ENCODE peak calls at places on chromosomes 4 and X, in eight cellular contexts. G, J, Z, V, X, C, U and F are unnamed samples.
A peak's percentile ranks its signal among the peaks of the same experiment; 100 is the strongest.

GRCh38 chrX:30597258-30598012 is 19.9 kb upstream of the TASL start:
- DNase-seq in Z (no peak), G (no peak), J (no peak), X (no peak), V (no peak), U (no peak), C (peak; percentile 27), F (no peak)

GRCh38 chrX:150200820-150201287 is 162.3 kb upstream of the MAMLD1 start:
- DNase-seq in G (no peak), V (no peak), Z (peak; percentile 98), X (no peak), U (peak; percentile 93), C (peak; percentile 30), J (peak; percentile 92), F (peak; percentile 98)

GRCh38 chr4:54657194-54657555 is 582 bp upstream of the KIT start:
- DNase-seq in X (peak; percentile 8), U (no peak), J (no peak), Z (no peak), C (peak; percentile 4), G (no peak), V (no peak), F (no peak)

GRCh38 chr4:76546282-76547166 is 111.5 kb downstream of the SHROOM3 start:
- DNase-seq in U (peak; percentile 77), G (no peak), X (no peak), Z (peak; percentile 91), J (no peak), V (no peak), C (no peak), F (peak; percentile 87)

GRCh38 chr4:95984081-95984480 is 144.2 kb downstream of the PDHA2 start:
- DNase-seq in J (no peak), U (no peak), G (no peak), X (no peak), C (no peak), V (no peak), Z (no peak), F (no peak)

GRCh38 chr4:159856451-159856850 is 753.6 kb downstream of the RAPGEF2 start:
- DNase-seq in U (peak; percentile 68), G (no peak), J (no peak), C (no peak), Z (no peak), V (no peak), X (peak; percentile 54), F (no peak)

GRCh38 chrX:49276671-49277519 is 7.3 kb downstream of the PPP1R3F start:
- DNase-seq in U (no peak), C (no peak), X (no peak), J (no peak), Z (no peak), G (no peak), V (no peak), F (no peak)

GRCh38 chrX:40326186-40326965 is 228.6 kb upstream of the BCOR start:
- DNase-seq in U (peak; percentile 14), Z (no peak), G (no peak), V (no peak), X (no peak), J (no peak), C (no peak), F (no peak)

GRCh38 chr4:120056249-120056648 is 10.4 kb downstream of the MAD2L1 start:
- DNase-seq in X (no peak), V (no peak), J (no peak), C (peak; percentile 10), Z (peak; percentile 64), G (no peak), U (no peak), F (no peak)

GRCh38 chr4:158079661-158080060 is 93.2 kb downstream of the GASK1B start:
- DNase-seq in X (no peak), G (no peak), U (no peak), J (no peak), Z (no peak), C (no peak), V (no peak), F (no peak)

GRCh38 chr4:15706646-15707362 is 3.9 kb downstream of the BST1 start:
- DNase-seq in J (no peak), C (no peak), V (no peak), Z (no peak), X (no peak), U (no peak), G (no peak), F (no peak)

GRCh38 chrX:151789179-151789800 is 54.7 kb downstream of the CNGA2 start:
- DNase-seq in V (no peak), J (no peak), X (no peak), C (no peak), Z (peak; percentile 88), G (no peak), U (no peak), F (peak; percentile 79)

GRCh38 chrX:45191820-45192409 is 8.8 kb downstream of the DIPK2B start:
- DNase-seq in Z (no peak), C (no peak), G (no peak), V (no peak), X (no peak), U (no peak), J (no peak), F (no peak)

GRCh38 chr4:30429813-30430466 is 290.2 kb upstream of the PCDH7 start:
- DNase-seq in X (no peak), G (no peak), V (no peak), J (no peak), Z (peak; percentile 89), U (no peak), C (no peak), F (no peak)

GRCh38 chr4:84994280-84994679 is 27.8 kb upstream of the WDFY3 start:
- DNase-seq in U (peak; percentile 57), J (no peak), X (no peak), Z (peak; percentile 1), C (no peak), V (no peak), G (no peak), F (no peak)

GRCh38 chr4:113740857-113741379 is 20.6 kb downstream of the CAMK2D start:
- DNase-seq in X (no peak), V (no peak), J (no peak), G (no peak), U (no peak), C (no peak), Z (no peak), F (no peak)

GRCh38 chrX:9293051-9293496 is 171.8 kb upstream of the TBL1X start:
- DNase-seq in X (peak; percentile 22), J (no peak), U (no peak), V (no peak), C (no peak), G (no peak), Z (no peak), F (no peak)

GRCh38 chr4:6618386-6619115 is 21.9 kb upstream of the MRFAP1 start:
- DNase-seq in V (no peak), Z (no peak), X (no peak), J (no peak), G (no peak), C (no peak), U (peak; percentile 28), F (no peak)

GRCh38 chr4:139656614-139657486 is 8.8 kb upstream of the MGST2 start:
- DNase-seq in C (peak; percentile 63), Z (peak; percentile 79), U (peak; percentile 85), G (peak; percentile 83), V (peak; percentile 18), J (no peak), X (peak; percentile 84), F (peak; percentile 53)

GRCh38 chrX:28888421-28888820 is 301.2 kb downstream of the IL1RAPL1 start:
- DNase-seq in Z (peak; percentile 29), G (no peak), J (no peak), X (no peak), C (no peak), V (no peak), U (no peak), F (no peak)

GRCh38 chr4:96293806-96294205 is 453.9 kb downstream of the PDHA2 start:
- DNase-seq in X (no peak), C (no peak), U (no peak), Z (no peak), J (no peak), G (no peak), V (no peak), F (no peak)

GRCh38 chr4:188432328-188432727 is 293.1 kb downstream of the TRIML1 start:
- DNase-seq in G (no peak), Z (no peak), V (no peak), C (no peak), J (no peak), U (no peak), X (no peak), F (no peak)

GRCh38 chr4:8108991-8109390 is 49.6 kb downstream of the ABLIM2 start:
- DNase-seq in V (no peak), U (no peak), G (no peak), J (no peak), X (no peak), C (no peak), Z (no peak), F (no peak)

GRCh38 chr4:159779716-159780115 is 676.8 kb downstream of the RAPGEF2 start:
- DNase-seq in Z (no peak), X (no peak), U (no peak), V (no peak), G (no peak), J (no peak), C (no peak), F (no peak)

GRCh38 chrX:129686422-129686948 is 31.7 kb upstream of the APLN start:
- DNase-seq in C (no peak), Z (no peak), X (no peak), V (no peak), U (peak; percentile 32), G (no peak), J (no peak), F (no peak)

GRCh38 chr4:65089666-65090065 is 580.6 kb downstream of the EPHA5 start:
- DNase-seq in G (peak; percentile 2), U (peak; percentile 64), V (no peak), Z (peak; percentile 43), X (peak; percentile 6), J (no peak), C (no peak), F (no peak)

GRCh38 chrX:68710870-68711576 is 63.6 kb downstream of the STARD8 start:
- DNase-seq in Z (peak; percentile 37), J (no peak), U (peak; percentile 84), X (peak; percentile 69), G (peak; percentile 62), C (no peak), V (no peak), F (peak; percentile 50)